ENCODE peak calls at places on chromosomes 1 and 21, in nine cellular contexts. One of them, this sample, is unnamed.

GRCh38 chr1:201675143-201675542 is 136.2 kb downstream of the NAV1 start:
- DNase-seq in prostate gland: no peak
- DNase-seq in cardiac muscle cell: peak; percentile 52
- DNase-seq in CD8-positive, alpha-beta T cell: no peak
- DNase-seq in endodermal cell: no peak
- DNase-seq in heart right ventricle: peak; percentile 45
- DNase-seq in CD8-positive, alpha-beta memory T cell: no peak
- DNase-seq in gastrocnemius medialis: no peak
- DNase-seq in naive thymus-derived CD4-positive, alpha-beta T cell: no peak
- DNase-seq in this sample: no peak

GRCh38 chr1:197683280-197683679 is 92.0 kb downstream of the DENND1B start:
- DNase-seq in prostate gland: no peak
- DNase-seq in cardiac muscle cell: no peak
- DNase-seq in CD8-positive, alpha-beta T cell: no peak
- DNase-seq in endodermal cell: no peak
- DNase-seq in heart right ventricle: no peak
- DNase-seq in CD8-positive, alpha-beta memory T cell: no peak
- DNase-seq in gastrocnemius medialis: no peak
- DNase-seq in naive thymus-derived CD4-positive, alpha-beta T cell: no peak
- DNase-seq in this sample: no peak

GRCh38 chr1:16903054-16903453 is 7.3 kb downstream of the RNU1-2 start:
- DNase-seq in prostate gland: no peak
- DNase-seq in cardiac muscle cell: peak; percentile 66
- DNase-seq in CD8-positive, alpha-beta T cell: no peak
- DNase-seq in endodermal cell: peak; percentile 57
- DNase-seq in heart right ventricle: no peak
- DNase-seq in CD8-positive, alpha-beta memory T cell: no peak
- DNase-seq in gastrocnemius medialis: no peak
- DNase-seq in naive thymus-derived CD4-positive, alpha-beta T cell: no peak
- DNase-seq in this sample: no peak

GRCh38 chr1:97144527-97144926 is 422.9 kb downstream of the PTBP2 start:
- DNase-seq in prostate gland: no peak
- DNase-seq in cardiac muscle cell: peak; percentile 23
- DNase-seq in CD8-positive, alpha-beta T cell: no peak
- DNase-seq in endodermal cell: no peak
- DNase-seq in heart right ventricle: no peak
- DNase-seq in CD8-positive, alpha-beta memory T cell: no peak
- DNase-seq in gastrocnemius medialis: no peak
- DNase-seq in naive thymus-derived CD4-positive, alpha-beta T cell: no peak
- DNase-seq in this sample: no peak

GRCh38 chr1:1237874-1238701 is 6.1 kb downstream of the B3GALT6 start:
- DNase-seq in prostate gland: no peak
- DNase-seq in cardiac muscle cell: no peak
- DNase-seq in CD8-positive, alpha-beta T cell: no peak
- DNase-seq in endodermal cell: no peak
- DNase-seq in heart right ventricle: no peak
- DNase-seq in CD8-positive, alpha-beta memory T cell: no peak
- DNase-seq in gastrocnemius medialis: no peak
- DNase-seq in naive thymus-derived CD4-positive, alpha-beta T cell: no peak
- DNase-seq in this sample: no peak

GRCh38 chr1:34907487-34908090 is 21.9 kb downstream of the DLGAP3 start:
- DNase-seq in prostate gland: no peak
- DNase-seq in cardiac muscle cell: no peak
- DNase-seq in CD8-positive, alpha-beta T cell: no peak
- DNase-seq in endodermal cell: peak; percentile 73
- DNase-seq in heart right ventricle: no peak
- DNase-seq in CD8-positive, alpha-beta memory T cell: no peak
- DNase-seq in gastrocnemius medialis: no peak
- DNase-seq in naive thymus-derived CD4-positive, alpha-beta T cell: no peak
- DNase-seq in this sample: no peak

GRCh38 chr1:246110343-246111219 is 396.5 kb downstream of the SMYD3 start:
- DNase-seq in prostate gland: no peak
- DNase-seq in cardiac muscle cell: peak; percentile 21
- DNase-seq in CD8-positive, alpha-beta T cell: no peak
- DNase-seq in endodermal cell: peak; percentile 53
- DNase-seq in heart right ventricle: no peak
- DNase-seq in CD8-positive, alpha-beta memory T cell: no peak
- DNase-seq in gastrocnemius medialis: no peak
- DNase-seq in naive thymus-derived CD4-positive, alpha-beta T cell: no peak
- DNase-seq in this sample: no peak

GRCh38 chr1:91278754-91279153 is 125.9 kb downstream of the HFM1 start:
- DNase-seq in prostate gland: no peak
- DNase-seq in cardiac muscle cell: peak; percentile 50
- DNase-seq in CD8-positive, alpha-beta T cell: no peak
- DNase-seq in endodermal cell: peak; percentile 43
- DNase-seq in heart right ventricle: no peak
- DNase-seq in CD8-positive, alpha-beta memory T cell: no peak
- DNase-seq in gastrocnemius medialis: no peak
- DNase-seq in naive thymus-derived CD4-positive, alpha-beta T cell: no peak
- DNase-seq in this sample: no peak

GRCh38 chr1:22317231-22317919 is 134.3 kb upstream of the ZBTB40 start:
- DNase-seq in prostate gland: no peak
- DNase-seq in cardiac muscle cell: peak; percentile 20
- DNase-seq in CD8-positive, alpha-beta T cell: no peak
- DNase-seq in endodermal cell: peak; percentile 90
- DNase-seq in heart right ventricle: no peak
- DNase-seq in CD8-positive, alpha-beta memory T cell: no peak
- DNase-seq in gastrocnemius medialis: no peak
- DNase-seq in naive thymus-derived CD4-positive, alpha-beta T cell: no peak
- DNase-seq in this sample: no peak

GRCh38 chr1:66350001-66350547 is 183.9 kb upstream of the SGIP1 start:
- DNase-seq in prostate gland: peak; percentile 10
- DNase-seq in cardiac muscle cell: peak; percentile 46
- DNase-seq in CD8-positive, alpha-beta T cell: peak; percentile 35
- DNase-seq in endodermal cell: peak; percentile 77
- DNase-seq in heart right ventricle: peak; percentile 64
- DNase-seq in CD8-positive, alpha-beta memory T cell: peak; percentile 81
- DNase-seq in gastrocnemius medialis: peak; percentile 27
- DNase-seq in naive thymus-derived CD4-positive, alpha-beta T cell: no peak
- DNase-seq in this sample: no peak

GRCh38 chr1:22380024-22380785 is 71.4 kb upstream of the ZBTB40 start:
- DNase-seq in prostate gland: no peak
- DNase-seq in cardiac muscle cell: no peak
- DNase-seq in CD8-positive, alpha-beta T cell: no peak
- DNase-seq in endodermal cell: no peak
- DNase-seq in heart right ventricle: no peak
- DNase-seq in CD8-positive, alpha-beta memory T cell: no peak
- DNase-seq in gastrocnemius medialis: no peak
- DNase-seq in naive thymus-derived CD4-positive, alpha-beta T cell: no peak
- DNase-seq in this sample: no peak

GRCh38 chr1:1068374-1069060 is 5.6 kb downstream of the RNF223 start:
- DNase-seq in prostate gland: no peak
- DNase-seq in cardiac muscle cell: no peak
- DNase-seq in CD8-positive, alpha-beta T cell: peak; percentile 39
- DNase-seq in endodermal cell: peak; percentile 84
- DNase-seq in heart right ventricle: no peak
- DNase-seq in CD8-positive, alpha-beta memory T cell: peak; percentile 54
- DNase-seq in gastrocnemius medialis: no peak
- DNase-seq in naive thymus-derived CD4-positive, alpha-beta T cell: no peak
- DNase-seq in this sample: peak; percentile 54

GRCh38 chr1:110476028-110476765 is 25.2 kb downstream of the PROK1 start:
- DNase-seq in prostate gland: no peak
- DNase-seq in cardiac muscle cell: peak; percentile 43
- DNase-seq in CD8-positive, alpha-beta T cell: no peak
- DNase-seq in endodermal cell: no peak
- DNase-seq in heart right ventricle: no peak
- DNase-seq in CD8-positive, alpha-beta memory T cell: no peak
- DNase-seq in gastrocnemius medialis: no peak
- DNase-seq in naive thymus-derived CD4-positive, alpha-beta T cell: no peak
- DNase-seq in this sample: no peak

GRCh38 chr21:32448803-32449594 is 36.5 kb downstream of the EVA1C start:
- DNase-seq in prostate gland: no peak
- DNase-seq in cardiac muscle cell: peak; percentile 71
- DNase-seq in CD8-positive, alpha-beta T cell: no peak
- DNase-seq in endodermal cell: no peak
- DNase-seq in heart right ventricle: no peak
- DNase-seq in CD8-positive, alpha-beta memory T cell: no peak
- DNase-seq in gastrocnemius medialis: no peak
- DNase-seq in naive thymus-derived CD4-positive, alpha-beta T cell: no peak
- DNase-seq in this sample: no peak

GRCh38 chr1:220565670-220566069 is 37.7 kb downstream of the MARK1 start:
- DNase-seq in prostate gland: no peak
- DNase-seq in cardiac muscle cell: no peak
- DNase-seq in CD8-positive, alpha-beta T cell: no peak
- DNase-seq in endodermal cell: no peak
- DNase-seq in heart right ventricle: no peak
- DNase-seq in CD8-positive, alpha-beta memory T cell: no peak
- DNase-seq in gastrocnemius medialis: no peak
- DNase-seq in naive thymus-derived CD4-positive, alpha-beta T cell: no peak
- DNase-seq in this sample: no peak

GRCh38 chr1:30648408-30649000 is 74.9 kb downstream of the MATN1 start:
- DNase-seq in prostate gland: no peak
- DNase-seq in cardiac muscle cell: no peak
- DNase-seq in CD8-positive, alpha-beta T cell: no peak
- DNase-seq in endodermal cell: peak; percentile 27
- DNase-seq in heart right ventricle: no peak
- DNase-seq in CD8-positive, alpha-beta memory T cell: no peak
- DNase-seq in gastrocnemius medialis: no peak
- DNase-seq in naive thymus-derived CD4-positive, alpha-beta T cell: no peak
- DNase-seq in this sample: no peak

DNA sequence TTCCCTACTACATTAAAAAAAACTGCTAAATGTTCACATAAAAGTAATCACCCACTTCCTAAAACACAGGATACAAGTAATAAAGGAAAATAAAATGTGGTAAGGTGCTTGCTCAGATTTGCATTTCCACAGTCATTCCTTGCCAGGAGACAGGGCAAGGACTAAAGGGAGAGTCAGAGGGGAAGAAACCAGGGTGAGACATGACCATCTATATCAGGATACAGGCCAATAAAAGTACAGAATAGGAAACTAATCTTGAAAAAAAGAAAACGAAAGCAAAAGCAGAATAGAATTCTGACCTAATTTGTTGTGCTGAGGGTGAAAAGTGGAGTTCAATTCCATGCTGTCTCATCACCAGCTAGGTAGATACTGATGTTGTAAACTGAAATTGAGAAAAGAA is 27.3 kb downstream of the JMJD4 start:
- DNase-seq in prostate gland: no peak
- DNase-seq in cardiac muscle cell: no peak
- DNase-seq in CD8-positive, alpha-beta T cell: no peak
- DNase-seq in endodermal cell: no peak
- DNase-seq in heart right ventricle: no peak
- DNase-seq in CD8-positive, alpha-beta memory T cell: no peak
- DNase-seq in gastrocnemius medialis: no peak
- DNase-seq in naive thymus-derived CD4-positive, alpha-beta T cell: no peak
- DNase-seq in this sample: no peak
- H3K9me3 ChIP-seq in prostate gland: no peaks in the 10 kb centered on the region
- H3K9me3 ChIP-seq in cardiac muscle cell: no peaks in the 10 kb centered on the region
- H3K9me3 ChIP-seq in CD8-positive, alpha-beta T cell: no peaks in the 10 kb centered on the region
- H3K9me3 ChIP-seq in endodermal cell: peaks cover 33% of the 10 kb centered on the region
- H3K9me3 ChIP-seq in heart right ventricle: no peaks in the 10 kb centered on the region
- H3K9me3 ChIP-seq in CD8-positive, alpha-beta memory T cell: no peaks in the 10 kb centered on the region
- H3K9me3 ChIP-seq in gastrocnemius medialis: no peaks in the 10 kb centered on the region
- H3K9me3 ChIP-seq in naive thymus-derived CD4-positive, alpha-beta T cell: no peaks in the 10 kb centered on the region
- H3K9me3 ChIP-seq in this sample: peaks cover 2% of the 10 kb centered on the region

GRCh38 chr1:115643636-115644035 is 1.9 kb downstream of the VANGL1 start:
- DNase-seq in prostate gland: no peak
- DNase-seq in cardiac muscle cell: no peak
- DNase-seq in CD8-positive, alpha-beta T cell: no peak
- DNase-seq in endodermal cell: peak; percentile 40
- DNase-seq in heart right ventricle: no peak
- DNase-seq in CD8-positive, alpha-beta memory T cell: no peak
- DNase-seq in gastrocnemius medialis: no peak
- DNase-seq in naive thymus-derived CD4-positive, alpha-beta T cell: no peak
- DNase-seq in this sample: no peak
- H3K27ac ChIP-seq in prostate gland: no peak overlapping the region
- H3K27ac ChIP-seq in cardiac muscle cell: peak overlapping the region; percentile 83
- H3K27ac ChIP-seq in CD8-positive, alpha-beta T cell: no peak overlapping the region
- H3K27ac ChIP-seq in endodermal cell: no peak overlapping the region
- H3K27ac ChIP-seq in heart right ventricle: no peak overlapping the region
- H3K27ac ChIP-seq in CD8-positive, alpha-beta memory T cell: no peak overlapping the region
- H3K27ac ChIP-seq in gastrocnemius medialis: no peak overlapping the region
- H3K27ac ChIP-seq in naive thymus-derived CD4-positive, alpha-beta T cell: no peak overlapping the region
- H3K27ac ChIP-seq in this sample: no peak overlapping the region

DNA sequence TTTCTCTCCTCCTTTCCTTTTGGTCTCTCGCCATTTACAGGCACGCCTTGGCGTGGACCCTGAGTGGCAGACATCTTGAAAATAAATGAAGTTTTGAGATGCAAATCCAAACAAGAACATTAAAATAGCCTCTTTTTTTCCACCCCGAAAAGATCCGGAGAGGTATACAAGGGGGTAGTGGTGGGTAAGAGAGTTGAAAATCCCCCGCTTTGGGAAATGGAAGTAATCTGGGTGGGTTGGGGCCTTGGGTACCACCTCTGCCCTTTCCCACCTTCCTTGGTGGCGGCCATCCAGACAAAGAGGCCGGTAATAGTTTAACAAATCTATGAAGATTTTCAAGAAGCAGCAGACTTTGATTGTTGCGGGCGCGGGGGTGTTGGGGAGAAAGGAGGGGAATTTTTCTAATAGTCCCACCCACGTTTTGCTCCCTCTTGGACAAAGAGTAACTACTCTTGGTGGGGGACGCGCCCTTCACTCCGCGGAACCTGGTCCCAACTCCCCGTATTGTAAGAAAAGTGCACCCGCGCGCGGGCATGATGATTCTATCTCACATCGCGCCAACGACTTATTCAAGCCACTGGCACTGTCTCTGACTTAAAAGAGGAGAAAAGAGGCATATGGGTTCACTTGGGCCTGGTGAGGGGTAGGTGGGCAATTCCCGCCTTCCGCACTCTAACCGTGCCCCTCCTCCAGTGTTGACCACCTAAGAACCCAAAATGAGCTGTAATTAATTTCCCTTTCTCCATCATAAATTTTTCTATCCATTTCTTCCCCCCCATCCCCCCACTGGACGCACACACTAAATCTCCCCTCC is 3.9 kb upstream of the FOXD3 start:
- DNase-seq in prostate gland: no peak
- DNase-seq in cardiac muscle cell: no peak
- DNase-seq in CD8-positive, alpha-beta T cell: no peak
- DNase-seq in endodermal cell: peak; percentile 57
- DNase-seq in heart right ventricle: no peak
- DNase-seq in CD8-positive, alpha-beta memory T cell: no peak
- DNase-seq in gastrocnemius medialis: no peak
- DNase-seq in naive thymus-derived CD4-positive, alpha-beta T cell: no peak
- DNase-seq in this sample: no peak
- H3K4me3 ChIP-seq in prostate gland: no peak overlapping the region
- H3K4me3 ChIP-seq in cardiac muscle cell: no peak overlapping the region
- H3K4me3 ChIP-seq in CD8-positive, alpha-beta T cell: no peak overlapping the region
- H3K4me3 ChIP-seq in endodermal cell: peak overlapping the region; percentile 72
- H3K4me3 ChIP-seq in heart right ventricle: no peak overlapping the region
- H3K4me3 ChIP-seq in CD8-positive, alpha-beta memory T cell: no peak overlapping the region
- H3K4me3 ChIP-seq in gastrocnemius medialis: no peak overlapping the region
- H3K4me3 ChIP-seq in naive thymus-derived CD4-positive, alpha-beta T cell: no peak overlapping the region
- H3K4me3 ChIP-seq in this sample: no peak overlapping the region

DNA sequence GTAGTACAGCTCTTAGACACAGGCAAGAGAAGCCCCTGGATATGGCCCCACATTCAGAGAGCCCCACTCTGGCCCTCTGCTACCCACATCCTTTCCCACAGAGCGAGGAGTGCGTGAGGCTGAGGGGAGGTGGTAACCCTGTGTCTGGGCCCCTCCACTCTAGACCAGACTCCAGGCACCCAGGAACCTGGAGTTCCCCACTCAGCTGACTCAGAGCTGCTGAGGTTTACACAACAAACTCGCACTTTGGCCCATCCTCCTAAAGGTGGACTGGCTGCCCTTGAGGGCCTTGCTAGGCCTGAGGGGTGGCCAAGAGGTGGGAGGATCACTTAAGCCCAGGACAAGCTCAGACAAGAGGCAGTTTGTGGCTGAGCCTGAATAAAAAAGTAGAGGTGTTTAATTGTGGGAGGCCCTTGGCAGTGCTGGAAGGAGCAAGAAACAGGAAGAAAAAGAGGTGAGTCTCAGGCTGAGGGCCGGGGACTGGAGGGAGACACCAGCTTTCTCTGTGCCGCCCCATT is 10.7 kb downstream of the MR1 start:
- DNase-seq in prostate gland: peak; percentile 67
- DNase-seq in cardiac muscle cell: no peak
- DNase-seq in CD8-positive, alpha-beta T cell: no peak
- DNase-seq in endodermal cell: no peak
- DNase-seq in heart right ventricle: no peak
- DNase-seq in CD8-positive, alpha-beta memory T cell: peak; percentile 23
- DNase-seq in gastrocnemius medialis: no peak
- DNase-seq in naive thymus-derived CD4-positive, alpha-beta T cell: peak; percentile 64
- DNase-seq in this sample: peak; percentile 85
- H3K9me3 ChIP-seq in prostate gland: no peaks in the 10 kb centered on the region
- H3K9me3 ChIP-seq in cardiac muscle cell: no peaks in the 10 kb centered on the region
- H3K9me3 ChIP-seq in CD8-positive, alpha-beta T cell: no peaks in the 10 kb centered on the region
- H3K9me3 ChIP-seq in endodermal cell: no peaks in the 10 kb centered on the region
- H3K9me3 ChIP-seq in heart right ventricle: no peaks in the 10 kb centered on the region
- H3K9me3 ChIP-seq in CD8-positive, alpha-beta memory T cell: no peaks in the 10 kb centered on the region
- H3K9me3 ChIP-seq in gastrocnemius medialis: no peaks in the 10 kb centered on the region
- H3K9me3 ChIP-seq in naive thymus-derived CD4-positive, alpha-beta T cell: no peaks in the 10 kb centered on the region
- H3K9me3 ChIP-seq in this sample: no peaks in the 10 kb centered on the region